ENCODE peak calls at places on chromosomes 1 and 21, in eight cellular contexts. V is T-helper 17 cell; W is heart left ventricle; A is mucosa of descending colon; T is putamen; L is RPMI7951; H is osteocyte; N is activated CD8-positive, alpha-beta memory T cell treated with anti-CD3 and anti-CD28 coated beads for 24 hours. X is an unnamed sample.
A peak's percentile ranks its signal among the peaks of the same experiment; 100 is the strongest.

GRCh38 chr1:22096036-22096435 is 43.5 kb downstream of the CDC42 start:
- DNase-seq in V (no peak), W (no peak), A (no peak), T (no peak), L (no peak), H (no peak), N (no peak), X (no peak)

GRCh38 chr1:246801241-246802020 is 77.2 kb downstream of the SCCPDH start:
- DNase-seq in V (no peak), W (no peak), A (no peak), T (no peak), L (no peak), H (no peak), N (no peak), X (peak; percentile 33)

GRCh38 chr1:203521812-203522211 is 27.9 kb downstream of the OPTC start:
- DNase-seq in V (no peak), W (no peak), A (no peak), T (no peak), L (no peak), H (no peak), N (no peak), X (no peak)

GRCh38 chr1:33397994-33398393 is 32.9 kb downstream of the PHC2 start:
- DNase-seq in V (no peak), W (no peak), A (no peak), T (no peak), L (no peak), H (no peak), N (no peak), X (no peak)

GRCh38 chr21:46054031-46054430 is 43.9 kb upstream of the COL6A2 start:
- DNase-seq in V (no peak), W (no peak), A (no peak), T (no peak), L (no peak), H (no peak), N (peak; percentile 57), X (no peak)

GRCh38 chr1:33459766-33460543 is 12.5 kb upstream of the ZSCAN20 start:
- DNase-seq in V (no peak), W (no peak), A (no peak), T (no peak), L (no peak), H (no peak), N (no peak), X (no peak)

GRCh38 chr1:205716371-205717132 is 33.4 kb downstream of the NUCKS1 start:
- DNase-seq in V (no peak), W (no peak), A (no peak), T (no peak), L (no peak), H (no peak), N (no peak), X (no peak)

GRCh38 chr1:78501203-78501602 is 10.4 kb downstream of the PTGFR start:
- DNase-seq in V (no peak), W (no peak), A (no peak), T (no peak), L (no peak), H (no peak), N (no peak), X (no peak)

GRCh38 chr1:92051948-92052347 is 22.2 kb downstream of the EPHX4 start:
- DNase-seq in V (no peak), W (no peak), A (no peak), T (no peak), L (peak; percentile 15), H (no peak), N (no peak), X (no peak)

GRCh38 chr1:160046494-160047115 is 14.8 kb upstream of the PIGM start:
- DNase-seq in V (no peak), W (peak; percentile 51), A (peak; percentile 45), T (peak; percentile 96), L (peak; percentile 60), H (peak; percentile 82), N (peak; percentile 67), X (peak; percentile 65)

GRCh38 chr1:207284209-207284892 is 37.1 kb upstream of the CD55 start:
- DNase-seq in V (no peak), W (no peak), A (no peak), T (no peak), L (peak; percentile 9), H (no peak), N (no peak), X (no peak)

GRCh38 chr1:150532860-150533259 is 16.3 kb upstream of the ADAMTSL4 start:
- DNase-seq in V (no peak), W (no peak), A (no peak), T (no peak), L (no peak), H (no peak), N (no peak), X (no peak)

GRCh38 chr21:37060296-37060695 is 12.6 kb downstream of the PIGP start:
- DNase-seq in V (no peak), W (no peak), A (no peak), T (peak; percentile 42), L (peak; percentile 88), H (peak; percentile 89), N (no peak), X (no peak)

GRCh38 chr21:42189860-42190491 is 29.0 kb upstream of the ABCG1 start:
- DNase-seq in V (no peak), W (no peak), A (no peak), T (no peak), L (no peak), H (peak; percentile 82), N (no peak), X (no peak)

GRCh38 chr1:176904057-176904815 is 260.3 kb downstream of the ASTN1 start:
- DNase-seq in V (no peak), W (no peak), A (no peak), T (no peak), L (no peak), H (no peak), N (no peak), X (no peak)

GRCh38 chr21:41148798-41149197 is 19.2 kb upstream of the BACE2 start:
- DNase-seq in V (no peak), W (no peak), A (no peak), T (no peak), L (no peak), H (no peak), N (no peak), X (no peak)

X was measured in activated effector memory CD4-positive, alpha-beta T cell treated with anti-CD3 and anti-CD28 coated beads, Interleukin-2, amount 50 U/mL, for 16 hours.